ENCODE peak calls at places on chromosomes 16 and 17, in seven cellular contexts. One of them, this sample, is unnamed.

GRCh38 chr17:70050931-70051330 is 24.1 kb upstream of the KCNJ16 start:
- DNase-seq in HFFc6: no peak
- DNase-seq in activated naive CD4-positive, alpha-beta T cell: no peak
- DNase-seq in NCI-H510A: no peak
- DNase-seq in H7: no peak
- DNase-seq in stimulated activated CD4-positive, alpha-beta T cell treated with anti-CD3 and anti-CD28 coated beads, Interleukin-15, amount 100 ng/mL, for 1 hour: no peak
- DNase-seq in endothelial cell: no peak
- DNase-seq in this sample: no peak

GRCh38 chr17:63826468-63827001 is 696 bp upstream of the PSMC5 start:
- DNase-seq in HFFc6: peak
- DNase-seq in activated naive CD4-positive, alpha-beta T cell: no peak
- DNase-seq in NCI-H510A: no peak
- DNase-seq in H7: peak
- DNase-seq in stimulated activated CD4-positive, alpha-beta T cell treated with anti-CD3 and anti-CD28 coated beads, Interleukin-15, amount 100 ng/mL, for 1 hour: no peak
- DNase-seq in endothelial cell: peak
- DNase-seq in this sample: no peak

GRCh38 chr17:42518046-42518754 is 17.8 kb upstream of the NAGLU start:
- DNase-seq in HFFc6: peak
- DNase-seq in activated naive CD4-positive, alpha-beta T cell: no peak
- DNase-seq in NCI-H510A: no peak
- DNase-seq in H7: peak
- DNase-seq in stimulated activated CD4-positive, alpha-beta T cell treated with anti-CD3 and anti-CD28 coated beads, Interleukin-15, amount 100 ng/mL, for 1 hour: no peak
- DNase-seq in endothelial cell: no peak
- DNase-seq in this sample: peak

GRCh38 chr17:73506470-73507435 is 137.5 kb downstream of the SDK2 start:
- DNase-seq in HFFc6: no peak
- DNase-seq in activated naive CD4-positive, alpha-beta T cell: no peak
- DNase-seq in NCI-H510A: peak
- DNase-seq in H7: no peak
- DNase-seq in stimulated activated CD4-positive, alpha-beta T cell treated with anti-CD3 and anti-CD28 coated beads, Interleukin-15, amount 100 ng/mL, for 1 hour: no peak
- DNase-seq in endothelial cell: no peak
- DNase-seq in this sample: no peak

GRCh38 chr17:49486012-49486641 is 9.0 kb upstream of the NGFR start:
- DNase-seq in HFFc6: no peak
- DNase-seq in activated naive CD4-positive, alpha-beta T cell: no peak
- DNase-seq in NCI-H510A: peak
- DNase-seq in H7: peak
- DNase-seq in stimulated activated CD4-positive, alpha-beta T cell treated with anti-CD3 and anti-CD28 coated beads, Interleukin-15, amount 100 ng/mL, for 1 hour: no peak
- DNase-seq in endothelial cell: peak
- DNase-seq in this sample: no peak

GRCh38 chr16:9820481-9821246 is 361.6 kb downstream of the GRIN2A start:
- DNase-seq in HFFc6: no peak
- DNase-seq in activated naive CD4-positive, alpha-beta T cell: no peak
- DNase-seq in NCI-H510A: no peak
- DNase-seq in H7: peak
- DNase-seq in stimulated activated CD4-positive, alpha-beta T cell treated with anti-CD3 and anti-CD28 coated beads, Interleukin-15, amount 100 ng/mL, for 1 hour: no peak
- DNase-seq in endothelial cell: peak
- DNase-seq in this sample: no peak

GRCh38 chr16:26795184-26795583 is 271.5 kb upstream of the C16orf82 start:
- DNase-seq in HFFc6: no peak
- DNase-seq in activated naive CD4-positive, alpha-beta T cell: no peak
- DNase-seq in NCI-H510A: no peak
- DNase-seq in H7: peak
- DNase-seq in stimulated activated CD4-positive, alpha-beta T cell treated with anti-CD3 and anti-CD28 coated beads, Interleukin-15, amount 100 ng/mL, for 1 hour: no peak
- DNase-seq in endothelial cell: peak
- DNase-seq in this sample: no peak

GRCh38 chr17:35713069-35713728 is 18.2 kb upstream of the RASL10B start:
- DNase-seq in HFFc6: peak
- DNase-seq in activated naive CD4-positive, alpha-beta T cell: no peak
- DNase-seq in NCI-H510A: no peak
- DNase-seq in H7: no peak
- DNase-seq in stimulated activated CD4-positive, alpha-beta T cell treated with anti-CD3 and anti-CD28 coated beads, Interleukin-15, amount 100 ng/mL, for 1 hour: no peak
- DNase-seq in endothelial cell: no peak
- DNase-seq in this sample: peak

GRCh38 chr16:76943936-76944335 is 247.1 kb upstream of the MON1B start:
- DNase-seq in HFFc6: no peak
- DNase-seq in activated naive CD4-positive, alpha-beta T cell: no peak
- DNase-seq in NCI-H510A: no peak
- DNase-seq in H7: no peak
- DNase-seq in stimulated activated CD4-positive, alpha-beta T cell treated with anti-CD3 and anti-CD28 coated beads, Interleukin-15, amount 100 ng/mL, for 1 hour: no peak
- DNase-seq in endothelial cell: no peak
- DNase-seq in this sample: no peak

GRCh38 chr17:19242926-19243325 is 5.8 kb downstream of the EPN2 start:
- DNase-seq in HFFc6: no peak
- DNase-seq in activated naive CD4-positive, alpha-beta T cell: no peak
- DNase-seq in NCI-H510A: no peak
- DNase-seq in H7: no peak
- DNase-seq in stimulated activated CD4-positive, alpha-beta T cell treated with anti-CD3 and anti-CD28 coated beads, Interleukin-15, amount 100 ng/mL, for 1 hour: no peak
- DNase-seq in endothelial cell: no peak
- DNase-seq in this sample: no peak

GRCh38 chr17:4219241-4219640 is 44.5 kb downstream of the ANKFY1 start:
- DNase-seq in HFFc6: no peak
- DNase-seq in activated naive CD4-positive, alpha-beta T cell: no peak
- DNase-seq in NCI-H510A: no peak
- DNase-seq in H7: no peak
- DNase-seq in stimulated activated CD4-positive, alpha-beta T cell treated with anti-CD3 and anti-CD28 coated beads, Interleukin-15, amount 100 ng/mL, for 1 hour: no peak
- DNase-seq in endothelial cell: no peak
- DNase-seq in this sample: no peak

GRCh38 chr17:31416503-31416923 is 25.0 kb downstream of the RAB11FIP4 start:
- DNase-seq in HFFc6: no peak
- DNase-seq in activated naive CD4-positive, alpha-beta T cell: no peak
- DNase-seq in NCI-H510A: no peak
- DNase-seq in H7: no peak
- DNase-seq in stimulated activated CD4-positive, alpha-beta T cell treated with anti-CD3 and anti-CD28 coated beads, Interleukin-15, amount 100 ng/mL, for 1 hour: no peak
- DNase-seq in endothelial cell: no peak
- DNase-seq in this sample: no peak

GRCh38 chr17:74757502-74757901 is 9.1 kb downstream of the NHERF1 start:
- DNase-seq in HFFc6: no peak
- DNase-seq in activated naive CD4-positive, alpha-beta T cell: no peak
- DNase-seq in NCI-H510A: no peak
- DNase-seq in H7: no peak
- DNase-seq in stimulated activated CD4-positive, alpha-beta T cell treated with anti-CD3 and anti-CD28 coated beads, Interleukin-15, amount 100 ng/mL, for 1 hour: no peak
- DNase-seq in endothelial cell: no peak
- DNase-seq in this sample: no peak

GRCh38 chr16:74605746-74606520 is 981 bp downstream of the GLG1 start:
- DNase-seq in HFFc6: no peak
- DNase-seq in activated naive CD4-positive, alpha-beta T cell: no peak
- DNase-seq in NCI-H510A: no peak
- DNase-seq in H7: no peak
- DNase-seq in stimulated activated CD4-positive, alpha-beta T cell treated with anti-CD3 and anti-CD28 coated beads, Interleukin-15, amount 100 ng/mL, for 1 hour: no peak
- DNase-seq in endothelial cell: no peak
- DNase-seq in this sample: no peak

GRCh38 chr17:65660947-65661346 is 99.5 kb upstream of the AXIN2 start:
- DNase-seq in HFFc6: peak
- DNase-seq in activated naive CD4-positive, alpha-beta T cell: no peak
- DNase-seq in NCI-H510A: no peak
- DNase-seq in H7: no peak
- DNase-seq in stimulated activated CD4-positive, alpha-beta T cell treated with anti-CD3 and anti-CD28 coated beads, Interleukin-15, amount 100 ng/mL, for 1 hour: no peak
- DNase-seq in endothelial cell: no peak
- DNase-seq in this sample: no peak

GRCh38 chr16:30715777-30716445 is 16.9 kb downstream of the SRCAP start:
- DNase-seq in HFFc6: peak
- DNase-seq in activated naive CD4-positive, alpha-beta T cell: no peak
- DNase-seq in NCI-H510A: no peak
- DNase-seq in H7: no peak
- DNase-seq in stimulated activated CD4-positive, alpha-beta T cell treated with anti-CD3 and anti-CD28 coated beads, Interleukin-15, amount 100 ng/mL, for 1 hour: no peak
- DNase-seq in endothelial cell: no peak
- DNase-seq in this sample: no peak

GRCh38 chr16:85651822-85652430 is 36.8 kb downstream of the GINS2 start:
- DNase-seq in HFFc6: no peak
- DNase-seq in activated naive CD4-positive, alpha-beta T cell: no peak
- DNase-seq in NCI-H510A: no peak
- DNase-seq in H7: no peak
- DNase-seq in stimulated activated CD4-positive, alpha-beta T cell treated with anti-CD3 and anti-CD28 coated beads, Interleukin-15, amount 100 ng/mL, for 1 hour: no peak
- DNase-seq in endothelial cell: no peak
- DNase-seq in this sample: no peak

GRCh38 chr17:752620-753219 is 656 bp upstream of the GEMIN4 start:
- DNase-seq in HFFc6: no peak
- DNase-seq in activated naive CD4-positive, alpha-beta T cell: no peak
- DNase-seq in NCI-H510A: peak
- DNase-seq in H7: peak
- DNase-seq in stimulated activated CD4-positive, alpha-beta T cell treated with anti-CD3 and anti-CD28 coated beads, Interleukin-15, amount 100 ng/mL, for 1 hour: peak
- DNase-seq in endothelial cell: no peak
- DNase-seq in this sample: no peak

GRCh38 chr17:27206447-27206846 is 87.5 kb upstream of the WSB1 start:
- DNase-seq in HFFc6: no peak
- DNase-seq in activated naive CD4-positive, alpha-beta T cell: no peak
- DNase-seq in NCI-H510A: no peak
- DNase-seq in H7: no peak
- DNase-seq in stimulated activated CD4-positive, alpha-beta T cell treated with anti-CD3 and anti-CD28 coated beads, Interleukin-15, amount 100 ng/mL, for 1 hour: no peak
- DNase-seq in endothelial cell: no peak
- DNase-seq in this sample: no peak

GRCh38 chr17:50052822-50053653 is 2.9 kb upstream of the ITGA3 start:
- DNase-seq in HFFc6: peak
- DNase-seq in activated naive CD4-positive, alpha-beta T cell: no peak
- DNase-seq in NCI-H510A: no peak
- DNase-seq in H7: no peak
- DNase-seq in stimulated activated CD4-positive, alpha-beta T cell treated with anti-CD3 and anti-CD28 coated beads, Interleukin-15, amount 100 ng/mL, for 1 hour: no peak
- DNase-seq in endothelial cell: no peak
- DNase-seq in this sample: peak

GRCh38 chr17:45361976-45362375 is 45.2 kb upstream of the MAP3K14 start:
- DNase-seq in HFFc6: no peak
- DNase-seq in activated naive CD4-positive, alpha-beta T cell: no peak
- DNase-seq in NCI-H510A: no peak
- DNase-seq in H7: no peak
- DNase-seq in stimulated activated CD4-positive, alpha-beta T cell treated with anti-CD3 and anti-CD28 coated beads, Interleukin-15, amount 100 ng/mL, for 1 hour: no peak
- DNase-seq in endothelial cell: no peak
- DNase-seq in this sample: no peak

GRCh38 chr17:37614391-37614790 is 5.2 kb upstream of the SYNRG start:
- DNase-seq in HFFc6: peak
- DNase-seq in activated naive CD4-positive, alpha-beta T cell: no peak
- DNase-seq in NCI-H510A: no peak
- DNase-seq in H7: no peak
- DNase-seq in stimulated activated CD4-positive, alpha-beta T cell treated with anti-CD3 and anti-CD28 coated beads, Interleukin-15, amount 100 ng/mL, for 1 hour: no peak
- DNase-seq in endothelial cell: no peak
- DNase-seq in this sample: no peak

GRCh38 chr16:88770459-88771293 is 14.3 kb downstream of the PIEZO1 start:
- DNase-seq in HFFc6: no peak
- DNase-seq in activated naive CD4-positive, alpha-beta T cell: no peak
- DNase-seq in NCI-H510A: no peak
- DNase-seq in H7: peak
- DNase-seq in stimulated activated CD4-positive, alpha-beta T cell treated with anti-CD3 and anti-CD28 coated beads, Interleukin-15, amount 100 ng/mL, for 1 hour: no peak
- DNase-seq in endothelial cell: no peak
- DNase-seq in this sample: no peak

GRCh38 chr17:34354637-34355036 is 1.6 kb upstream of the CCL13 start:
- DNase-seq in HFFc6: peak
- DNase-seq in activated naive CD4-positive, alpha-beta T cell: no peak
- DNase-seq in NCI-H510A: no peak
- DNase-seq in H7: no peak
- DNase-seq in stimulated activated CD4-positive, alpha-beta T cell treated with anti-CD3 and anti-CD28 coated beads, Interleukin-15, amount 100 ng/mL, for 1 hour: no peak
- DNase-seq in endothelial cell: no peak
- DNase-seq in this sample: no peak

GRCh38 chr16:75379339-75379738 is 54.0 kb downstream of the CFDP1 start:
- DNase-seq in HFFc6: no peak
- DNase-seq in activated naive CD4-positive, alpha-beta T cell: no peak
- DNase-seq in NCI-H510A: no peak
- DNase-seq in H7: no peak
- DNase-seq in stimulated activated CD4-positive, alpha-beta T cell treated with anti-CD3 and anti-CD28 coated beads, Interleukin-15, amount 100 ng/mL, for 1 hour: no peak
- DNase-seq in endothelial cell: no peak
- DNase-seq in this sample: no peak

GRCh38 chr16:68992521-68992920 is 112.9 kb upstream of the HAS3 start:
- DNase-seq in HFFc6: peak
- DNase-seq in activated naive CD4-positive, alpha-beta T cell: no peak
- DNase-seq in NCI-H510A: no peak
- DNase-seq in H7: no peak
- DNase-seq in stimulated activated CD4-positive, alpha-beta T cell treated with anti-CD3 and anti-CD28 coated beads, Interleukin-15, amount 100 ng/mL, for 1 hour: no peak
- DNase-seq in endothelial cell: no peak
- DNase-seq in this sample: no peak

GRCh38 chr17:7043544-7044268 is at the start of gene SLC16A11:
- DNase-seq in HFFc6: no peak
- DNase-seq in activated naive CD4-positive, alpha-beta T cell: no peak
- DNase-seq in NCI-H510A: no peak
- DNase-seq in H7: peak
- DNase-seq in stimulated activated CD4-positive, alpha-beta T cell treated with anti-CD3 and anti-CD28 coated beads, Interleukin-15, amount 100 ng/mL, for 1 hour: no peak
- DNase-seq in endothelial cell: no peak
- DNase-seq in this sample: no peak

GRCh38 chr16:4160663-4161436 is 44.6 kb upstream of the ADCY9 start:
- DNase-seq in HFFc6: no peak
- DNase-seq in activated naive CD4-positive, alpha-beta T cell: no peak
- DNase-seq in NCI-H510A: no peak
- DNase-seq in H7: no peak
- DNase-seq in stimulated activated CD4-positive, alpha-beta T cell treated with anti-CD3 and anti-CD28 coated beads, Interleukin-15, amount 100 ng/mL, for 1 hour: no peak
- DNase-seq in endothelial cell: no peak
- DNase-seq in this sample: no peak

GRCh38 chr16:1428511-1428910 is 2.4 kb upstream of the PERCC1 start:
- DNase-seq in HFFc6: no peak
- DNase-seq in activated naive CD4-positive, alpha-beta T cell: peak
- DNase-seq in NCI-H510A: no peak
- DNase-seq in H7: peak
- DNase-seq in stimulated activated CD4-positive, alpha-beta T cell treated with anti-CD3 and anti-CD28 coated beads, Interleukin-15, amount 100 ng/mL, for 1 hour: no peak
- DNase-seq in endothelial cell: peak
- DNase-seq in this sample: no peak

GRCh38 chr16:74902161-74902560 is 82.8 kb downstream of the WDR59 start:
- DNase-seq in HFFc6: no peak
- DNase-seq in activated naive CD4-positive, alpha-beta T cell: no peak
- DNase-seq in NCI-H510A: no peak
- DNase-seq in H7: no peak
- DNase-seq in stimulated activated CD4-positive, alpha-beta T cell treated with anti-CD3 and anti-CD28 coated beads, Interleukin-15, amount 100 ng/mL, for 1 hour: no peak
- DNase-seq in endothelial cell: no peak
- DNase-seq in this sample: no peak

GRCh38 chr16:46801428-46802049 is 29.4 kb downstream of the C16orf87 start:
- DNase-seq in HFFc6: peak
- DNase-seq in activated naive CD4-positive, alpha-beta T cell: no peak
- DNase-seq in NCI-H510A: no peak
- DNase-seq in H7: peak
- DNase-seq in stimulated activated CD4-positive, alpha-beta T cell treated with anti-CD3 and anti-CD28 coated beads, Interleukin-15, amount 100 ng/mL, for 1 hour: no peak
- DNase-seq in endothelial cell: no peak
- DNase-seq in this sample: no peak

GRCh38 chr17:29567362-29568330 is 809 bp upstream of the ABHD15 start:
- DNase-seq in HFFc6: peak
- DNase-seq in activated naive CD4-positive, alpha-beta T cell: no peak
- DNase-seq in NCI-H510A: peak
- DNase-seq in H7: peak
- DNase-seq in stimulated activated CD4-positive, alpha-beta T cell treated with anti-CD3 and anti-CD28 coated beads, Interleukin-15, amount 100 ng/mL, for 1 hour: peak
- DNase-seq in endothelial cell: peak
- DNase-seq in this sample: peak

GRCh38 chr17:71792966-71793365 is 327.9 kb upstream of the SOX9 start:
- DNase-seq in HFFc6: peak
- DNase-seq in activated naive CD4-positive, alpha-beta T cell: no peak
- DNase-seq in NCI-H510A: no peak
- DNase-seq in H7: no peak
- DNase-seq in stimulated activated CD4-positive, alpha-beta T cell treated with anti-CD3 and anti-CD28 coated beads, Interleukin-15, amount 100 ng/mL, for 1 hour: no peak
- DNase-seq in endothelial cell: no peak
- DNase-seq in this sample: no peak

This sample was measured in omental fat pad.